ENCODE peak calls at places on chromosomes 7 and 10, in ten cellular contexts. Z is CD8-positive, alpha-beta T cell; W is cardiac muscle cell; D is tibial nerve; I is astrocyte of the cerebellum; L is cardiac fibroblast; A is ovary; U is esophagus squamous epithelium; H is fibroblast of lung; P is upper lobe of right lung. V is an unnamed sample.

GRCh38 chr7:99949645-99950228 is 20.3 kb upstream of the GJC3 start:
- DNase-seq in U (no peak), P (no peak), A (no peak), H (peak), L (peak), I (no peak), D (no peak), Z (no peak), W (peak), V (no peak)

GRCh38 chr10:94274142-94274787 is 88.5 kb downstream of the NOC3L start:
- DNase-seq in Z (no peak), A (peak), W (peak), L (no peak), D (peak), H (peak), U (no peak), P (no peak), I (peak), V (no peak)

GRCh38 chr10:28719789-28720436 is 42.6 kb downstream of the BAMBI start:
- DNase-seq in P (no peak), U (no peak), Z (no peak), I (no peak), L (peak), D (no peak), W (peak), H (peak), A (no peak), V (no peak)

GRCh38 chr10:42986618-42987017 is 90.3 kb upstream of the RET start:
- DNase-seq in Z (no peak), I (no peak), L (no peak), W (no peak), P (no peak), U (no peak), A (no peak), H (no peak), D (no peak), V (no peak)

GRCh38 chr7:107742678-107743566 is 1.0 kb upstream of the CBLL1 start:
- DNase-seq in U (no peak), A (peak), H (no peak), P (peak), W (no peak), D (peak), Z (no peak), I (no peak), L (no peak), V (peak)

GRCh38 chr7:107186242-107186641 is 17.4 kb downstream of the HBP1 start:
- DNase-seq in P (no peak), A (no peak), W (no peak), D (no peak), Z (no peak), I (no peak), L (peak), H (no peak), U (no peak), V (no peak)

GRCh38 chr10:20276127-20276979 is 460.1 kb downstream of the PLXDC2 start:
- DNase-seq in D (no peak), W (no peak), U (no peak), H (no peak), A (no peak), P (no peak), Z (no peak), I (peak), L (no peak), V (no peak)

GRCh38 chr7:127935847-127936376 is 95.3 kb downstream of the LRRC4 start:
- DNase-seq in D (no peak), L (no peak), I (no peak), U (no peak), W (no peak), Z (no peak), H (no peak), P (no peak), A (no peak), V (no peak)

GRCh38 chr10:3111626-3112220 is 44.4 kb downstream of the PFKP start:
- DNase-seq in P (no peak), U (no peak), I (peak), L (peak), A (no peak), D (no peak), Z (no peak), W (peak), H (no peak), V (no peak)

GRCh38 chr7:150375662-150376521 is 3.2 kb upstream of the ZNF775 start:
- DNase-seq in D (no peak), I (no peak), P (peak), H (no peak), Z (peak), L (no peak), W (no peak), U (no peak), A (no peak), V (no peak)

GRCh38 chr7:132276252-132276651 is 300.0 kb downstream of the PLXNA4 start:
- DNase-seq in W (no peak), I (no peak), U (no peak), D (no peak), H (no peak), L (no peak), P (no peak), Z (no peak), A (no peak), V (no peak)

GRCh38 chr10:35563266-35563891 is 41.8 kb upstream of the GJD4 start:
- DNase-seq in Z (no peak), A (peak), U (no peak), D (peak), H (peak), P (peak), W (peak), I (no peak), L (peak), V (peak)

GRCh38 chr10:133384071-133384470 is 5.0 kb downstream of the PAOX start:
- DNase-seq in H (no peak), D (no peak), P (peak), W (no peak), U (no peak), I (no peak), L (no peak), A (no peak), Z (no peak), V (no peak)

GRCh38 chr10:111732116-111732785 is 451.3 kb downstream of the GPAM start:
- DNase-seq in U (no peak), Z (no peak), I (no peak), L (no peak), H (no peak), A (no peak), W (no peak), P (no peak), D (no peak), V (no peak)

GRCh38 chr10:25113231-25114035 is 61.4 kb upstream of the GPR158 start:
- DNase-seq in I (peak), U (no peak), A (peak), L (peak), W (peak), H (peak), P (peak), Z (no peak), D (peak), V (peak)

GRCh38 chr10:71161429-71161828 is 50.9 kb upstream of the UNC5B start:
- DNase-seq in H (no peak), A (no peak), U (no peak), L (peak), W (peak), Z (no peak), P (no peak), I (no peak), D (no peak), V (no peak)

GRCh38 chr7:85464042-85464651 is 277.3 kb upstream of the SEMA3D start:
- DNase-seq in Z (no peak), A (no peak), U (no peak), L (peak), I (no peak), W (peak), H (peak), D (no peak), P (no peak), V (no peak)

GRCh38 chr7:139482662-139483466 is 609 bp downstream of the KLRG2 start:
- DNase-seq in Z (no peak), H (no peak), A (no peak), I (no peak), U (no peak), W (peak), L (no peak), P (peak), D (no peak), V (no peak)

GRCh38 chr7:50359995-50360925 is 55.7 kb downstream of the IKZF1 start:
- DNase-seq in W (peak), A (no peak), D (no peak), H (no peak), L (no peak), I (no peak), Z (peak), U (no peak), P (no peak), V (no peak)

GRCh38 chr7:110541962-110542361 is 549.0 kb upstream of the LRRN3 start:
- DNase-seq in U (no peak), A (no peak), W (no peak), P (no peak), Z (no peak), H (no peak), I (peak), L (no peak), D (no peak), V (no peak)
- H3K4me3 ChIP-seq in U (no peak), A (no peak), W (no peak), P (no peak), Z (no peak), H (no peak), I (no peak), L (no peak), D (no peak), V (no peak)

DNA sequence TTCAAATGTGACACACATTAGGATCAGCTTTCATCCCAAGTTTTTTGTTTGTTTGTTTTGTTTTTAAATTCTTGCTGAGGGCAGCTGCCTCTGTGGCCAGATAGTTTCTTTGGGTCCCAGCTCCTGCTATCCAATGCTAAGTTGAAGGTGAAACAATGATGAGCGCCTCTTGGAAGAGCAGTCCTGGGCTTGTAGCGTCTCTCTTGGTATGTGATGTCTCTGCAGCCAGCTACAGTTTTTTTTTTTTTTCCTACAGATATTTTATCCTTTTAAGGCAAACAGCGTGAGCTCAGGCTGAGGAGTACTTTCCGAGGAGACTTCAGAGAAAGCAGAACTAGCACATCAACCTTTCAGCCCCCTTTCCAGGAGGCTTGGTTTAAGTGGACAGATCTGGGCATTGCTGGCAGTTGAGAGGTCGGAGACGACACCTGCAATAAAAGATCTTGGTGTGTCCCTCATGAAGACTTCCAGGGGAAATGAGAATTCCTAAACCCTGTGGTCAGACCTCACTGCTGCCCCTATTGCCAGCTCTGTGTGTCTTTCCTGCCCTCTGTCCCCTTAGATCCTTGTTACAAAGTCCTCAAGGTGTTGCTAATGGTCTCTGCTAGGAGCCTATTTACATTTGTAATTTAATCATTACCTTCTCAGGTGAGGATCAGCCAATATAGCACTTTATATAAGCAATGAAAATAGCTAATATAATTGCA is 9.1 kb downstream of the PRKG1 start:
- DNase-seq in P (no peak), U (no peak), A (no peak), W (peak), H (peak), I (no peak), D (no peak), L (peak), Z (no peak), V (no peak)
- TF ChIP-seq CTCF in P (no peak), U (no peak), A (no peak), W (no peak), H (peak), I (no peak), D (no peak), L (peak), Z (no peak), V (no peak)

DNA sequence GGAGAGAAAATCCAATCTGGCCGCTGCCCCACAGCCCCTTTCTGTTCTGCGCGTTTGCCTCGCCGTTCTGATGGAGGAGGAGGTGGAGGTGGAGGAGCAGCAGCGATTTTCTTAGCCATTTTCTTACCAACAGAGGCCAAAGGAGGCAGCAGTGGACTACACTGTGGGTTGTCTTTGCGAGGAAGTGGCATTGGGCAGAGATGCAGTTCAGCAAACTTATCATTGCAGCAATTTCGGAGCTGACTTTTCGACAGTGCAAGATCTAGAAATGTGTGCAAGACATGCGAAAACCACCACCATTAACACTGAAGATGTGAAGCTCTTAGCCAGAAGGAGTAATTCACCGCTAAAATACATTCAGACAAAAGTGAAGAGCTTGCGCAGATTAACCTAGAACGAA is 1.9 kb upstream of the ARL4A start:
- DNase-seq in D (peak), I (no peak), H (peak), P (no peak), L (peak), Z (peak), A (no peak), W (peak), U (no peak), V (no peak)
- H3K4me3 ChIP-seq in D (no peak), I (no peak), H (no peak), P (peak), L (no peak), Z (no peak), A (no peak), W (no peak), U (no peak), V (no peak)

GRCh38 chr10:104844073-104844472 is 203.0 kb downstream of the SORCS3 start:
- DNase-seq in H (no peak), A (no peak), I (no peak), W (no peak), D (no peak), Z (no peak), L (no peak), U (no peak), P (no peak), V (no peak)
- TF ChIP-seq CTCF in H (no peak), A (no peak), I (no peak), W (no peak), D (no peak), Z (no peak), L (no peak), U (no peak), P (no peak), V (no peak)

DNA sequence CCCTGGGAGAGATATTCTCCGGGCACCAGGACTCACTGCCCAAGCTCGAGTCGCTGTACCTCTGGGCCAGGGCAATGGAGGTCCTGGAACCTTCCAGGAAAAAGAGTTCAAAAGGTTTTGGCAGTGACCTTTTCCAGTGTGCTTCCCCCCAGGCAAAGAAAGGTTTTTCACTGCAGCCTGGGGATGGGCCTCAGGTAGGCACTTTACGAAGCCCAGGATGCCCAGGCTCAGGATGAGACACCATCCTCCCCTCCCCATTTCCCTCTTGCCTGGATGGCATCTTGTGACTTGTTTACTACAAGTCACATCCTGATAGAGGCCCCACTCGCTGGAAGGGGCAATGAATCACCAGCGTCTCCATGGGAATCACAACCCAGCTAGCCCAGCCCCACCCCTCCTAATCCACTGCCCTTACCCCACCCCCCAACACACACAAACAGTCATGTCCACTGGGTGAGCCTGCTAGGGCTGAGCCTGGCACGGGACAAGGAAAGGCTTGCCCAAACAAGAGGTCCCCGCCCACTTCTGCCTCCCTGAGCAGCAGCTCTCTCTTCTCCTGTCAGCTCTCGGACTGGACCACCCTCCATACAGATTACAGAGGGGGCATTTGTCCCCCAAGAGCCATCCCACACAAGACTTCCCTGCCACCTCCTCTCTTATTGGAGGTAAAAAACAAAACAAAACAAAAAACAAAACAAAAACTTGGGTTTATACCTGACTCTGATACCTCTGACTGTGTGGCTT is 93.9 kb upstream of the SMNDC1 start:
- DNase-seq in A (no peak), D (no peak), I (peak), W (peak), H (peak), L (peak), P (no peak), Z (no peak), U (peak), V (peak)
- H3K4me3 ChIP-seq in A (no peak), D (no peak), I (no peak), W (no peak), H (peak), L (no peak), P (no peak), Z (no peak), U (no peak), V (no peak)

GRCh38 chr7:46243406-46243805 is 322.3 kb upstream of the IGFBP3 start:
- DNase-seq in A (no peak), D (no peak), U (no peak), I (no peak), Z (no peak), L (no peak), P (no peak), W (no peak), H (no peak), V (no peak)
- TF ChIP-seq CTCF in A (no peak), D (no peak), U (no peak), I (no peak), Z (no peak), L (no peak), P (no peak), W (no peak), H (no peak), V (no peak)

DNA sequence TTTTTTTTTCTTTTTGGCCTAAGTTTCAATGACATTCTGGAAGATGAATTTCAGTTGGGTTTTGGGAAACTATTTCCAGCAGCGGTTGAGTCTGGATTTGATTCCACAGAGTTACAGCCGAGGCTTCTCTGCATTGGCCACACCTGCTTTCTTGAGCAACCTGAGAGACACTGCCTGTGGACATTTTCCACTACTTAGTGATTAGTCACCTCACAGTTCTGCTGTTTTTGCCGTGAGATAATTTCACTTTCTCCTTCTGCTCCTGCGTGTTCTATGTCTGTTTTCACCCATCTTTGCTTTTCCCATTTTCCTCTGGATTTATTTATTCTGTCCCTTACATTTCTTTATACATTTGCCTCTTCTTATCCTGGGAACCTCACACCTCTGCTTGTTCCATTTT is 243.0 kb downstream of the BICC1 start:
- DNase-seq in D (no peak), P (no peak), L (peak), U (no peak), W (peak), A (no peak), H (peak), Z (no peak), I (peak), V (no peak)
- H3K4me3 ChIP-seq in D (no peak), P (no peak), L (no peak), U (peak), W (no peak), A (peak), H (peak), Z (no peak), I (no peak), V (peak)